ENCODE peak calls at places on chromosomes 12 and 14, in four cellular contexts. P is CD8-positive, alpha-beta T cell; D is HFF-Myc; Q is foreskin keratinocyte. A is an unnamed sample.

GRCh38 chr12:94603434-94604068 is 46.8 kb downstream of the TMCC3 start:
- DNase-seq in D (no peak), P (peak; percentile 22), Q (no peak), A (no peak)

GRCh38 chr14:35534884-35535793 is 1.2 kb downstream of the INSM2 start:
- DNase-seq in P (peak; percentile 31), D (peak; percentile 15), Q (peak; percentile 54), A (no peak)

GRCh38 chr14:22370084-22370847 is 218.8 kb downstream of the DAD1 start:
- DNase-seq in P (no peak), D (no peak), Q (peak; percentile 86), A (peak; percentile 52)

GRCh38 chr12:42039146-42039545 is 105.5 kb downstream of the GXYLT1 start:
- DNase-seq in P (no peak), Q (peak; percentile 45), D (peak; percentile 9), A (peak; percentile 36)

GRCh38 chr14:23512156-23512555 is 39.4 kb downstream of the ZFHX2 start:
- DNase-seq in Q (no peak), D (no peak), P (no peak), A (no peak)

GRCh38 chr12:51360315-51360714 is 13.8 kb upstream of the CELA1 start:
- DNase-seq in D (no peak), Q (no peak), P (no peak), A (no peak)

GRCh38 chr12:38691164-38691563 is 214.2 kb downstream of the CPNE8 start:
- DNase-seq in D (no peak), Q (peak; percentile 38), P (no peak), A (no peak)

GRCh38 chr12:66920205-66920604 is 241.3 kb upstream of the GRIP1 start:
- DNase-seq in P (no peak), Q (no peak), D (no peak), A (no peak)

GRCh38 chr12:105079011-105079570 is 5.2 kb downstream of the ALDH1L2 start:
- DNase-seq in Q (no peak), D (no peak), P (no peak), A (no peak)

GRCh38 chr12:105083041-105083440 is 1.2 kb downstream of the ALDH1L2 start:
- DNase-seq in D (no peak), Q (no peak), P (no peak), A (no peak)

GRCh38 chr12:105084251-105085250 is at the start of gene ALDH1L2:
- DNase-seq in D (peak; percentile 38), P (peak; percentile 4), Q (peak; percentile 53), A (no peak)

GRCh38 chr12:105085537-105085936 is 1.3 kb upstream of the ALDH1L2 start:
- DNase-seq in Q (no peak), P (no peak), D (no peak), A (no peak)

DNA sequence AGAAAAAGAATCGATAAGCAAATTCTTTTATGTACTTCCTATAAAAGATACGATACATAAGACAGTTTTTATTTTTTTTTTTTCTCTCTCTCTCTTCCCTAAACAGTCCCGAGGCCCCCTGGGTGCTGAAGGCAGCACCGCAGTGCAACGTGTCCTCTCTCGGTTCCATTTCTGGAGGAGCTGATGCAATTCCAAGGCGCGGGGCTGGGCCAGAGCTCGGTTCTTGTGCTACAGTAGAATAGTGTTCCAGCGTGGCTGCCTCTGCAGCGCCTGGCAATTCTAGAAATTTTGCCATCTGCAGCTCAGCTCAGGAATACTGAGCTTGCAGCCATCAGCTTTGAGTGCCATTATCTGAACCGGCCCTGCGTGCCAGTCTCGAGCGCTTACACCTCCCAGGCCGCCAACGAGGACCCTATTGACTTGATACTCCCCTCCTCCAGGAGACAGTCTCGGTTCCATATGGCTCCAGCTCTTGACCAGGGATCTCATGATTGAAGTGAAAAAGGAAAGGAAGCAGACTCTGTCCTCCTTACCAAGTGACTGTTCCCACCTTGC is 630 bp downstream of the ALDH1L2 start:
- DNase-seq in P (no peak), D (no peak), Q (peak; percentile 51), A (no peak)
- TF ChIP-seq CTCF in P (no peak), D (no peak), Q (no peak), A (no peak)

DNA sequence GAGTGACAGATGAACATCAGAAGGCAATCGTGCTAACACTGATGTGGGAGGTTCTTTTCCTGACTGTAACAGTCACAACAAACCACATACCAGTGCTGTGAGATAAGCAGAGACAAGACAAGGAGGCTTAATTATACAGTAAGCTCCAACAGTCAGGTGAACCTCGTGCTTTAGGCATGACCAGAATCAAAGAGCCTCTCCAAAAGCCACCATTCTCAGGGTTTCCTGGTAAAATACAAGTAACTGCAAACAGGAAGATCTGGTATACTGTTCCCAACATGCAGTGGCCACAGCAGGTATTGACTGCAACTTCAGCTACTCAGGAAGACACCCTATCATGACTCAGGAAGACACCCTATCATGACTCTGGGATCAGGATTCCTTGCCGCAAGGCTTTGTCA is 47.3 kb upstream of the GTF2A1 start:
- DNase-seq in Q (peak; percentile 86), D (no peak), P (no peak), A (peak; percentile 49)
- TF ChIP-seq CTCF in Q (peak; percentile 39), D (no peak), P (no peak), A (peak; percentile 12)

DNA sequence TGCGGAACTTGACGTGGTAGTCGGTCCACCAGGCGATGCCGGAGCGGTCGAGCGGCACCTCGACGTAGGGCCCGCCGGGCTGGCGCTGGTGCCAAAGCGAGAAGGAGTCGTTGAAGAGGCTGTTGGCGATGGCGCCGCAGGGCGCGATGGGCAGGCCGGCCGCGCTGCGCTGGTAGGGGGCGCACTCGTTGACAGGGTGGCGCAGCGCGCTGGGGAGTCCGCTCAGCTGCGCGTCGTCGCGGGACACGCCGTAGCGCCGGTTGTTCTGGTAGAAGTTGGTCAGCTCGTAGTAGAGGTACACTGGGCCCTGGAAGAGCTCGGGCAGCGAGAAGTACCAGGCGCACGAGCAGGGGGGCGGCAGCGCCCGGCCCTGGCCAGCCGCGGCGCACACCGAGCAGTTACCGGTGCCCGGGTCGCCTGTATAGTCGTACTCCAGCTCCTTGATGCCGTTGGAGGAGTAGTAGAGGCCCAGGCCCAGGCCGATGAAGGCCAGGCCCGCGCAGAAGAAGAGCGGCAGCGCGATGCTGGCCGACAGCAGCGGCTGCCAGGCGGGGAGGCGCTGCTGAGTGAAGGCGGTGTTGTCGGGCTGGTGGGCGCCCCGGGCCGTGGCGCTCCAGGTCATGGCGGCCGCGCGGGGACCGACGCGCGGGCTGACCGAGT is 482 bp downstream of the TMEM30B start:
- DNase-seq in D (no peak), Q (peak; percentile 78), P (peak; percentile 75), A (no peak)
- TF ChIP-seq CTCF in D (peak; percentile 50), Q (peak; percentile 71), P (peak; percentile 62), A (peak; percentile 33)

DNA sequence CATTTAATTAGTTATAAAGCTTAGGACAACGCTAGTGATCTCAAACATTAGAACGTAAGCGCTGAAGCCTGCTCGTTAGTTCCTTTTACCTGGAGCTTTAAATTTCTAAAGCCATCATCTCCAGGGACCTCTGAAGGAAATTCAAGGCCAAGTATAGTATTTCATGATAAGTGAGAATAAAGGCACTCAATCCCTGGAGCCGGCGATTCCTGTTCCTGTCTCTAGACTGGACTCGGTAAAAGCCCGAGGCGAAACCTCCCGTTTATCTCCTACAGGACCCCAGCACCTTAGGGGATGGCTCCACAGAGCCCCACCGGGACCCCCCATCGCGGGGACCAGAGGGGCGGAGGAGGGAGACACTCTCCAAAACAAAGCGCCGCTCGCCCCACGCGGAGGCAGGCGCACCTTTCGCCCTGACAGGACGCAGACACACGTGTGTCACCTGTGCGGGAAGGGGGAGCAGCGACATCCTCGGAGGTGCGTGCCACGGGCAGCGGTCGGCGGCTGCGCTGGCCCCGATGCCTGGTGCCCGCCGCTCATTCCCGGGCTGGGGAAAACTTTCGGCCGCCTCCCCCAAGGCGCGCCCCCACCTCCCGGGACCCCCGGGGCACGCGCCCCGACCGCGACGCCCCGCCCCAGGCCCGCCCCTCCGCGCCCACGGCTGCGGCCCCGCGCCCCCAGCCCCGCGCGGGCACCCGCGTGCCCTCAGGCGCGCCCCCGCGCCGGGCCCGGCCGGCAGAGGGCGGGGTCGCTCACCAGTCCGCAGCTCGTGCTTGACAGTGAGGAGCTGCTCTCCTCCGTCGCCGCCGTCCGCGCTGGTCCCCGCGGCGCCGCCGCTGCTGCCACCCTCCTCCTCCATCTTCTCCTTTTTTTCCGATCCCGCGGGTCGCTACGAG is 617 bp downstream of the RPS6KA5 start:
- DNase-seq in P (peak; percentile 38), D (no peak), Q (peak; percentile 22), A (no peak)
- TF ChIP-seq CTCF in P (no peak), D (peak; percentile 2), Q (peak; percentile 47), A (peak; percentile 15)

GRCh38 chr12:121579981-121580868 is 598 bp downstream of the KDM2B start:
- DNase-seq in Q (peak; percentile 35), D (no peak), P (peak; percentile 66), A (no peak)

GRCh38 chr12:121581681-121582439 is 1.0 kb upstream of the KDM2B start:
- DNase-seq in D (no peak), P (no peak), Q (no peak), A (no peak)

GRCh38 chr12:121579190-121579791 is 1.5 kb downstream of the KDM2B start:
- DNase-seq in Q (no peak), D (no peak), P (peak; percentile 29), A (no peak)

GRCh38 chr12:121582583-121583333 is 1.9 kb upstream of the KDM2B start:
- DNase-seq in Q (no peak), P (no peak), D (no peak), A (no peak)

GRCh38 chr12:121580959-121581680 is at the start of gene KDM2B:
- DNase-seq in Q (peak; percentile 23), P (no peak), D (no peak), A (no peak)
- TF ChIP-seq CTCF in Q (no peak), P (no peak), D (no peak), A (no peak)

GRCh38 chr14:69612759-69613145 is 1.4 kb downstream of the SUSD6 start:
- DNase-seq in P (no peak), Q (peak; percentile 71), D (no peak), A (no peak)
- TF ChIP-seq CTCF in P (no peak), Q (peak; percentile 55), D (no peak), A (peak; percentile 33)